ENCODE peak calls at places on chromosomes 12 and 14, in five cellular contexts. M is neuronal stem cell, B is H9, Z is H1, N is mesenchymal stem cell. V is an unnamed sample.

GRCh38 chr12:121794532-121795028 is 1.1 kb upstream of the RHOF start:
- DNase-seq in M (no peak), B (no peak), Z (no peak), N (no peak), V (no peak)

GRCh38 chr12:121789800-121790748 is 3.4 kb downstream of the RHOF start:
- DNase-seq in M (no peak), B (no peak), Z (no peak), N (peak; percentile 46), V (peak; percentile 71)

GRCh38 chr12:51000245-51000644 is 25.9 kb downstream of the SLC11A2 start:
- DNase-seq in M (no peak), B (no peak), Z (no peak), N (no peak), V (no peak)

GRCh38 chr12:51028126-51028810 is 2.1 kb upstream of the SLC11A2 start:
- DNase-seq in M (peak; percentile 21), B (peak; percentile 72), Z (no peak), N (peak; percentile 59), V (peak; percentile 84)

GRCh38 chr14:45940318-45940717 is 687.3 kb upstream of the MIS18BP1 start:
- DNase-seq in M (no peak), B (no peak), Z (no peak), N (no peak), V (no peak)

GRCh38 chr14:65016461-65016860 is 29.8 kb downstream of the FNTB start:
- DNase-seq in M (peak; percentile 6), B (no peak), Z (no peak), N (no peak), V (no peak)

GRCh38 chr14:105018414-105018813 is 2.5 kb downstream of the CDCA4 start:
- DNase-seq in M (no peak), B (no peak), Z (no peak), N (no peak), V (peak; percentile 26)

GRCh38 chr12:55296469-55296868 is at the start of gene OR6C6:
- DNase-seq in M (no peak), B (no peak), Z (no peak), N (no peak), V (no peak)

GRCh38 chr14:55129086-55129427 is at the start of gene LGALS3:
- DNase-seq in M (peak; percentile 37), B (peak; percentile 64), Z (no peak), N (peak; percentile 58), V (peak; percentile 79)

GRCh38 chr14:49303952-49304516 is 282.1 kb downstream of the RPS29 start:
- DNase-seq in M (peak; percentile 71), B (peak; percentile 66), Z (peak; percentile 61), N (peak; percentile 65), V (peak; percentile 40)

GRCh38 chr12:85092814-85093370 is 56.7 kb downstream of the LRRIQ1 start:
- DNase-seq in M (no peak), B (no peak), Z (no peak), N (no peak), V (no peak)

GRCh38 chr14:102827716-102828115 is 50.5 kb downstream of the TRAF3 start:
- DNase-seq in M (no peak), B (no peak), Z (no peak), N (no peak), V (peak; percentile 68)

GRCh38 chr14:90454041-90455000 is 57.5 kb downstream of the CALM1 start:
- DNase-seq in M (peak; percentile 91), B (peak; percentile 98), Z (peak; percentile 95), N (peak; percentile 83), V (peak; percentile 67)

GRCh38 chr14:106522990-106523389 is 996.6 kb downstream of the TMEM121 start:
- DNase-seq in M (no peak), B (no peak), Z (no peak), N (no peak), V (no peak)

GRCh38 chr14:72678360-72678759 is 215.5 kb downstream of the DPF3 start:
- DNase-seq in M (no peak), B (no peak), Z (no peak), N (peak; percentile 60), V (no peak)
- H3K4ac ChIP-seq in M (no peak overlapping the region), B (no peak overlapping the region), Z (no peak overlapping the region), N (no peak overlapping the region), V (no peak overlapping the region)

DNA sequence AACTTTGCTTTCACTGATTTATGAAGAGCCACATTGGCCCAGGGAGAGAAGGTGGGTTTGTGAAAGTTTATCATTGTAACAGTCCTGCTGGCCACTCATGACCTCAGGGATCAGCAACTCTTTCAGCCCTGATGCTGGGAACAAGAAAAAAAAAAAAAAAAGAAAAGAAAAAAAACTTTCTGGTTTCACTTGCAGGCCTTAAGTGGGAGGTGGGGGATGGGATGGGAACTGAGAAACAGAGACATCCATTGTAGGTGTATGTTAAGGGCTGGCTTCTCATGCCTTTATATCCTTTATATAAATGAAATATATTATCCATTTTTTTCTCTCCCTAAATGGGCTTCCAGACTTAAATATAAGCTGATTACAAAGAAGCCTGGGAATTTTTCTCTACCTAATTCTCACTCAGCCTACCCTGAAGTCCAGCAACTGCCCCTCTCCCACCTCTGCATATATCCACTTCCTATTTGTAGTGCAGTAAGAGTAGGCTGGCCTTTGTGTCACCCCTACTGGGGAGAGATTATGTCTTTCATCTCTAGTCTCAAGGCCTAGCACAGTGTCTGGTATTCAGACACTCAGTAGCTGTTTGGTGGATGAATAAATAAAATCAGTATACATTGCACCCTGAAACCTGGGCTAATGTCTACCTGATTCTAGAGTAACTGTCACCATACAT is 187.1 kb downstream of the KICS2 start:
- DNase-seq in M (no peak), B (no peak), Z (no peak), N (peak; percentile 35), V (no peak)
- H2BK12ac ChIP-seq in M (no peak overlapping the region), B (no peak overlapping the region), Z (no peak overlapping the region), N (no peak overlapping the region), V (no peak overlapping the region)

GRCh38 chr12:88558341-88558867 is 21.9 kb downstream of the KITLG start:
- DNase-seq in M (no peak), B (no peak), Z (no peak), N (no peak), V (peak; percentile 26)

GRCh38 chr12:88549929-88550328 is 30.3 kb downstream of the KITLG start:
- DNase-seq in M (no peak), B (no peak), Z (no peak), N (peak; percentile 57), V (no peak)

GRCh38 chr12:88552672-88553079 is 27.6 kb downstream of the KITLG start:
- DNase-seq in M (no peak), B (no peak), Z (no peak), N (peak; percentile 55), V (no peak)

GRCh38 chr12:88556213-88556612 is 24.1 kb downstream of the KITLG start:
- DNase-seq in M (no peak), B (no peak), Z (no peak), N (no peak), V (no peak)

GRCh38 chr12:88553941-88554658 is 26.2 kb downstream of the KITLG start:
- DNase-seq in M (no peak), B (no peak), Z (no peak), N (peak; percentile 71), V (no peak)
- H3K18ac ChIP-seq in M (no peak overlapping the region), B (no peak overlapping the region), Z (no peak overlapping the region), N (no peak overlapping the region), V (no peak overlapping the region)

GRCh38 chr12:64064706-64065105 is 157.4 kb downstream of the KICS2 start:
- DNase-seq in M (no peak), B (no peak), Z (no peak), N (no peak), V (no peak)
- H3K4ac ChIP-seq in M (no peak overlapping the region), B (no peak overlapping the region), Z (no peak overlapping the region), N (no peak overlapping the region), V (no peak overlapping the region)

GRCh38 chr14:53356361-53357150 is 203.4 kb upstream of the DDHD1 start:
- DNase-seq in M (no peak), B (peak; percentile 34), Z (no peak), N (peak; percentile 8), V (peak; percentile 28)
- H2BK12ac ChIP-seq in M (no peak overlapping the region), B (peak overlapping the region; percentile 80), Z (peak overlapping the region; percentile 35), N (peak overlapping the region; percentile 49), V (no peak overlapping the region)

GRCh38 chr14:71361874-71362273 is 454.6 kb downstream of the PCNX1 start:
- DNase-seq in M (no peak), B (no peak), Z (no peak), N (no peak), V (no peak)

GRCh38 chr14:71362282-71362681 is 455.0 kb downstream of the PCNX1 start:
- DNase-seq in M (no peak), B (no peak), Z (no peak), N (no peak), V (no peak)

GRCh38 chr14:71362920-71363584 is 455.8 kb downstream of the PCNX1 start:
- DNase-seq in M (no peak), B (no peak), Z (no peak), N (peak; percentile 15), V (peak; percentile 22)

GRCh38 chr14:71359823-71360222 is 452.6 kb downstream of the PCNX1 start:
- DNase-seq in M (no peak), B (no peak), Z (no peak), N (no peak), V (no peak)

DNA sequence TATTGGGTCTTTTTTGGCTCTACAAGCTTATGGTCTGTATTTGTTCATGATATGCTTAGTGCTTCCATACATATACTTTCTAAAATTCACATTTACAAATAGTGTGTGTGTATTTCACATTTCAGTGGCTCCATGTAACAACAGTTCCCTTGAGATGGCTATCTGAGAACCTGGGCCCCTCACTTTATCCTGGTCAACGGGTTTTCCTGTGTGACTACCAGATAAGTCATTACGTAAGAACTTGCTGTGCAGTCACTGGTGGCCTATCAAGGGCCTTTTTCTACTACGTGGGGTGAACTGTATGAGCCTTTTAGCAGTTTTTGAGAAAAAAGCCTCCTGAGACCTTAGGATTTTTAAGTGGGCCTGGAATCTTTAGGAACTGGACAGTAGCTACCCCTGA is 454.1 kb downstream of the PCNX1 start:
- DNase-seq in M (no peak), B (no peak), Z (no peak), N (peak; percentile 41), V (peak; percentile 16)
- H3K18ac ChIP-seq in M (no peak overlapping the region), B (no peak overlapping the region), Z (no peak overlapping the region), N (no peak overlapping the region), V (no peak overlapping the region)